ENCODE peak calls at places on chromosomes 13 and 19, in ten cellular contexts. Q is fibroblast of pulmonary artery, E is brain microvascular endothelial cell, K is cardiac muscle cell, N is astrocyte, V is RWPE2, B is progenitor cell of endocrine pancreas, T is IMR-90, O is transverse colon, D is bronchial epithelial cell. M is an unnamed sample.

GRCh38 chr13:99528547-99528946 is 27.3 kb downstream of the TM9SF2 start:
- DNase-seq in Q (no peak), E (no peak), K (peak; percentile 16), N (no peak), V (no peak), B (no peak), T (no peak), O (no peak), D (no peak), M (no peak)

GRCh38 chr13:24053505-24054251 is 106.8 kb upstream of the SPATA13 start:
- DNase-seq in Q (peak; percentile 74), E (peak; percentile 36), K (peak; percentile 74), N (peak; percentile 42), V (no peak), B (peak; percentile 38), T (peak; percentile 68), O (peak; percentile 72), D (peak; percentile 65), M (no peak)

GRCh38 chr19:15251010-15251748 is 18.9 kb upstream of the EPHX3 start:
- DNase-seq in Q (peak; percentile 74), E (peak; percentile 86), K (peak; percentile 69), N (peak; percentile 85), V (no peak), B (no peak), T (peak; percentile 85), O (no peak), D (no peak), M (no peak)

GRCh38 chr19:49614096-49614857 is 23.3 kb downstream of the PRR12 start:
- DNase-seq in Q (peak; percentile 78), E (peak; percentile 85), K (peak; percentile 68), N (peak; percentile 83), V (no peak), B (no peak), T (peak; percentile 91), O (no peak), D (peak; percentile 87), M (no peak)

GRCh38 chr19:47776568-47776967 is 1.9 kb upstream of the SELENOW start:
- DNase-seq in Q (no peak), E (no peak), K (no peak), N (no peak), V (no peak), B (no peak), T (no peak), O (no peak), D (peak; percentile 100), M (no peak)

GRCh38 chr19:16369664-16370576 is 45.3 kb downstream of the KLF2 start:
- DNase-seq in Q (no peak), E (no peak), K (no peak), N (no peak), V (no peak), B (no peak), T (no peak), O (no peak), D (no peak), M (no peak)

GRCh38 chr19:2728783-2729387 is 7.7 kb upstream of the DIRAS1 start:
- DNase-seq in Q (no peak), E (no peak), K (no peak), N (no peak), V (no peak), B (no peak), T (no peak), O (no peak), D (no peak), M (no peak)

GRCh38 chr19:42233638-42234292 is 8.6 kb downstream of the GSK3A start:
- DNase-seq in Q (no peak), E (no peak), K (no peak), N (no peak), V (no peak), B (no peak), T (no peak), O (no peak), D (no peak), M (no peak)

GRCh38 chr19:46328079-46328478 is 18.8 kb upstream of the PPP5C start:
- DNase-seq in Q (no peak), E (no peak), K (no peak), N (peak; percentile 20), V (no peak), B (no peak), T (no peak), O (no peak), D (no peak), M (no peak)

GRCh38 chr19:18278521-18279265 is 2.7 kb downstream of the JUND start:
- DNase-seq in Q (peak; percentile 55), E (peak; percentile 25), K (peak; percentile 39), N (no peak), V (no peak), B (no peak), T (no peak), O (peak; percentile 55), D (no peak), M (no peak)

GRCh38 chr13:43229506-43229905 is 206.1 kb downstream of the DNAJC15 start:
- DNase-seq in Q (peak; percentile 68), E (peak; percentile 76), K (peak; percentile 64), N (peak; percentile 79), V (no peak), B (no peak), T (peak; percentile 87), O (no peak), D (peak; percentile 23), M (no peak)
- TF ChIP-seq CTCF in Q (no peak), E (peak; percentile 18), K (no peak), N (no peak), V (no peak), B (no peak), T (no peak), O (no peak), D (no peak), M (no peak)

DNA sequence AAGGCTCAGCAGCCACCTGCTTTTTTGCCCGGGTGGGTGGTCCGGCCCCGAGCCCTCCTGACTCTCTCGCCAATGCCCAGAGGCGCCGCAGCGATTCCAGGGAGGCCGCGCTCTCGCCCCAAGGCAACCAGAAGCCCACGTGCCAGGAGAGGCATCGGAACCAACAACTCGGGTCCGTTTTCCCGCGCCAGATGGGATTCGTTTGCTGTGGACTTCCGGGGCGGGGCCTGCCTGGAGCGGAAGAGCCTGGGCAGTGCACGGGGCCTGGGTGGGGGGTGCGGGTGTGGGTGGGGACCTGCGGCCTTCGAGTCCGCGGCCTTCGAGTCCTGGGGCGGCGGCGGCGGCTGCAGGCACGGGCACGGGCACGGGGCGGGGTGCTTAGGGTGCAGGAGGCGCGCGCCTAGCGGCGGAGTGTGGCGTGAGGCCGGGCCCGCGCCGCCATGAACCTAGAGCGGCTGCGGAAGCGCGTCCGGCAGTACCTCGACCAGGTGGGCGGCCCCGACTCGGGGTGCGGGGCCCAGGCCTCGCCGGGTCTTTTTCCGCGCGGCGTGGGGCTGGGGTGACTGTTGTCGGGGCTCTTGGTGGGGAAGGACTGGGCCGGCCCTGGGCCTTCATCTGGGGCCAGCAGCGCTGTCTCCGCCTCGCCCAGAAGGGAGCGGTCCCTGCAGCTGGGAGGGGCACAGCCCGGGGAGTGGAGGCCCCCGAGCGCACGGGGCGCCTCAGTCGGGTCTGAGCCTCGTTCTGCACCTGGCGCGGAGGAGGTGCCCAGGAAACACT is at the start of gene CDC16:
- DNase-seq in Q (peak; percentile 93), E (peak; percentile 86), K (peak; percentile 94), N (peak; percentile 79), V (peak; percentile 95), B (peak; percentile 76), T (peak; percentile 89), O (peak; percentile 95), D (peak; percentile 65), M (no peak)
- TF ChIP-seq CTCF in Q (no peak), E (no peak), K (no peak), N (no peak), V (no peak), B (peak; percentile 26), T (no peak), O (peak; percentile 73), D (peak; percentile 31), M (no peak)

DNA sequence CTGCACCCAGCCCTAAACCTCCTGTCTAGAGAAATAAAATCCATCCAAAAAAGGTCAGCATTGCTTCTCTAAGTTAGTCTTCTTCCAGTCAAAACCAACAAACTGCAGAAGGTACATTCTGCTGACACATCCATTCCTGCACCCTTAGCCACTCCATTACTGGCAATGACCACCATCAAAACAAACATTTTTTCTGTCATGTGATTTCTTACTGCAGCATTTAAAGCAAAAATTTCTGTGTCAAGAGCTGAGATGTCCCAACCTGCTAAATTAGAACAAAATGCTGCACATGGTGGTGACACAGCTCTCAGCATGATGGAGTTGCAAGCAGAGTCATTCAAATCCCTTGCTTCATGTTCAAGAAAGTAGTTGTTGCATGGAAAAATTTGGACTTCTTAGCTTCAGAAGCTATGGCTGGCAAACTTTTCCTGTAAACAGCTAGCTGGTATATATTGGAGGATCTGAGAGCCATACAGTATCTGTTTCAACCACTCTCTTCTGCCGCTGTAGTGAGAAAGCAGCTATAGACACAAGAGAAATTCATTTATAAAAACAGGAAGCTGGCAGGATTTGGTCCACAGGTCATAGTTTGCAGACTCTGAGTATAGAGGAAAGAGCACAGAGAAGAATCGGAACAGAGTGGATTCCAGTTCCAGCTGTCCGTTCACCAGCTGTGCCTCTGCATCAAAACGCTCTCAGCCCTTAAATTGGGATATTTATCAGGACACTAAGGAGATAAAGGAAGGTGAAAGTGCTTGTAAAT is 17.4 kb downstream of the RUBCNL start:
- DNase-seq in Q (peak; percentile 70), E (peak; percentile 81), K (peak; percentile 59), N (peak; percentile 74), V (no peak), B (no peak), T (peak; percentile 68), O (no peak), D (peak; percentile 39), M (no peak)
- TF ChIP-seq CTCF in Q (no peak), E (no peak), K (no peak), N (no peak), V (no peak), B (no peak), T (no peak), O (no peak), D (no peak), M (no peak)

DNA sequence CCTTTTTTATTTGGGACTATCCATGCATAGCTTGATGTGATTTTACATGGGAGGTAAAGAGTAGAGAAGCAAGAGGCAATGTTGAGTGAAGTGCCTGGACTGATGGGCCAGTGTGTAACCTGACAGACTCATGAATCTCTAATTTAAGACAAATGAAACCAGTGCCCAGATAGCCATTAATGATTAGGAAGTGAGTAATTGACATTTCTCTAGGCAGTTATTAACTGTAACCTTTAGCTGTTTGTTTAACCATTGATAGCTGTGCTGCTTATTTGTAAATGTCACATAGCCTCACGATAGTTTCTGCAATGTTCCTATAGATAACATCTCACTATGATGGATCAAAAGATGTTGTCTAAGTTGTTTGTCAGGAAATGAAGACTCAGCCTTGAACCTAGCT is 1047.5 kb upstream of the SPRY2 start:
- DNase-seq in Q (no peak), E (no peak), K (no peak), N (no peak), V (no peak), B (no peak), T (no peak), O (no peak), D (no peak), M (no peak)
- TF ChIP-seq CTCF in Q (no peak), E (no peak), K (no peak), N (no peak), V (no peak), B (no peak), T (no peak), O (no peak), D (no peak), M (no peak)

DNA sequence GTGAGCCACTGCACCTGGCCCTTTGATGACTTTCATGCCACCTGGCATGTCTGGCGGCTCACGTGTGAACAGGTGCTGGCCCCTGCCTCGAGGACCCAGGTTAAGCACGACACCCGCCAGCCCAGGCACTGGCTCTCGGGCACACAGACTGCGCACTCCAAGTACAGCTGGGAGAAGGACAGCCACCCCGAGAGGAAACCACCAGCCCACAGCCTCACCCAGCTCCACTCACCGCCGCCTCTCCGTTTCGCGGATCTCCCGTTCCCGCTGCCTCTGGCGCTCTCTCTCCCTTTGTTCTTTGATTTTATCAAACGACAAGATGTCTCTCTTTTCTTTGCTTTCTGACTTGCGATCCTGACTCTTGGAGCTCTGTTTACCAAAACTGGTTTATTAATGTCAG is 27.4 kb upstream of the TINCR start:
- DNase-seq in Q (no peak), E (no peak), K (no peak), N (no peak), V (no peak), B (no peak), T (no peak), O (no peak), D (no peak), M (no peak)
- TF ChIP-seq CTCF in Q (no peak), E (no peak), K (no peak), N (no peak), V (no peak), B (no peak), T (no peak), O (no peak), D (no peak), M (no peak)